ENCODE peak calls at places on chromosomes 16 and 17, in seven cellular contexts. One of them, this sample, is unnamed.

GRCh38 chr16:56788435-56788834 is 58.5 kb downstream of the NUP93 start:
- DNase-seq in WTC11: no peak
- DNase-seq in HEK293T: no peak
- DNase-seq in K562: no peak
- DNase-seq in H1: no peak
- DNase-seq in HCT116: no peak
- DNase-seq in HepG2: no peak
- DNase-seq in this sample: no peak

GRCh38 chr16:18832613-18833012 is 31.3 kb upstream of the ARL6IP1 start:
- DNase-seq in WTC11: no peak
- DNase-seq in HEK293T: no peak
- DNase-seq in K562: no peak
- DNase-seq in H1: no peak
- DNase-seq in HCT116: no peak
- DNase-seq in HepG2: no peak
- DNase-seq in this sample: no peak

GRCh38 chr17:75688209-75688771 is 21.2 kb downstream of the SAP30BP start:
- DNase-seq in WTC11: no peak
- DNase-seq in HEK293T: no peak
- DNase-seq in K562: no peak
- DNase-seq in H1: no peak
- DNase-seq in HCT116: no peak
- DNase-seq in HepG2: no peak
- DNase-seq in this sample: no peak

GRCh38 chr16:25107466-25107792 is 4.1 kb upstream of the LCMT1 start:
- DNase-seq in WTC11: no peak
- DNase-seq in HEK293T: no peak
- DNase-seq in K562: no peak
- DNase-seq in H1: no peak
- DNase-seq in HCT116: no peak
- DNase-seq in HepG2: no peak
- DNase-seq in this sample: no peak

GRCh38 chr17:36717088-36717487 is 115.7 kb downstream of the MRM1 start:
- DNase-seq in WTC11: no peak
- DNase-seq in HEK293T: no peak
- DNase-seq in K562: no peak
- DNase-seq in H1: no peak
- DNase-seq in HCT116: no peak
- DNase-seq in HepG2: no peak
- DNase-seq in this sample: no peak

GRCh38 chr16:49456763-49457162 is 83.2 kb downstream of the C16orf78 start:
- DNase-seq in WTC11: no peak
- DNase-seq in HEK293T: no peak
- DNase-seq in K562: no peak
- DNase-seq in H1: peak
- DNase-seq in HCT116: no peak
- DNase-seq in HepG2: no peak
- DNase-seq in this sample: no peak

GRCh38 chr17:728911-729310 is 3.5 kb upstream of the TLCD3A start:
- DNase-seq in WTC11: no peak
- DNase-seq in HEK293T: no peak
- DNase-seq in K562: no peak
- DNase-seq in H1: no peak
- DNase-seq in HCT116: no peak
- DNase-seq in HepG2: no peak
- DNase-seq in this sample: no peak

GRCh38 chr17:62923515-62924150 is 42.4 kb upstream of the TANC2 start:
- DNase-seq in WTC11: no peak
- DNase-seq in HEK293T: no peak
- DNase-seq in K562: no peak
- DNase-seq in H1: no peak
- DNase-seq in HCT116: no peak
- DNase-seq in HepG2: no peak
- DNase-seq in this sample: no peak

GRCh38 chr17:15511142-15511541 is 43.7 kb upstream of the CDRT4 start:
- DNase-seq in WTC11: no peak
- DNase-seq in HEK293T: no peak
- DNase-seq in K562: no peak
- DNase-seq in H1: no peak
- DNase-seq in HCT116: no peak
- DNase-seq in HepG2: no peak
- DNase-seq in this sample: no peak

GRCh38 chr16:85169333-85170065 is 57.2 kb upstream of the CIBAR2 start:
- DNase-seq in WTC11: peak
- DNase-seq in HEK293T: peak
- DNase-seq in K562: peak
- DNase-seq in H1: no peak
- DNase-seq in HCT116: no peak
- DNase-seq in HepG2: no peak
- DNase-seq in this sample: no peak

GRCh38 chr17:46191332-46192210 is 1.7 kb downstream of the KANSL1 start:
- DNase-seq in WTC11: no peak
- DNase-seq in HEK293T: peak
- DNase-seq in K562: peak
- DNase-seq in H1: no peak
- DNase-seq in HCT116: no peak
- DNase-seq in HepG2: peak
- DNase-seq in this sample: no peak

GRCh38 chr17:56110463-56111138 is 42.7 kb upstream of the ANKFN1 start:
- DNase-seq in WTC11: no peak
- DNase-seq in HEK293T: no peak
- DNase-seq in K562: no peak
- DNase-seq in H1: no peak
- DNase-seq in HCT116: no peak
- DNase-seq in HepG2: no peak
- DNase-seq in this sample: no peak

GRCh38 chr17:58268326-58268725 is 12.4 kb downstream of the MPO start:
- DNase-seq in WTC11: no peak
- DNase-seq in HEK293T: peak
- DNase-seq in K562: no peak
- DNase-seq in H1: peak
- DNase-seq in HCT116: no peak
- DNase-seq in HepG2: no peak
- DNase-seq in this sample: no peak

GRCh38 chr17:72710834-72711233 is 381.7 kb downstream of the SLC39A11 start:
- DNase-seq in WTC11: no peak
- DNase-seq in HEK293T: no peak
- DNase-seq in K562: no peak
- DNase-seq in H1: no peak
- DNase-seq in HCT116: no peak
- DNase-seq in HepG2: peak
- DNase-seq in this sample: no peak

GRCh38 chr16:12584488-12585233 is 219.0 kb downstream of the CPPED1 start:
- DNase-seq in WTC11: no peak
- DNase-seq in HEK293T: no peak
- DNase-seq in K562: no peak
- DNase-seq in H1: no peak
- DNase-seq in HCT116: no peak
- DNase-seq in HepG2: peak
- DNase-seq in this sample: no peak

GRCh38 chr17:13596241-13596941 is 5.3 kb downstream of the HS3ST3A1 start:
- DNase-seq in WTC11: no peak
- DNase-seq in HEK293T: no peak
- DNase-seq in K562: no peak
- DNase-seq in H1: no peak
- DNase-seq in HCT116: no peak
- DNase-seq in HepG2: no peak
- DNase-seq in this sample: no peak

GRCh38 chr16:85524630-85525463 is 88.3 kb upstream of the GSE1 start:
- DNase-seq in WTC11: no peak
- DNase-seq in HEK293T: peak
- DNase-seq in K562: no peak
- DNase-seq in H1: no peak
- DNase-seq in HCT116: no peak
- DNase-seq in HepG2: peak
- DNase-seq in this sample: no peak

GRCh38 chr17:61234102-61234750 is 165.4 kb upstream of the TBX2 start:
- DNase-seq in WTC11: no peak
- DNase-seq in HEK293T: no peak
- DNase-seq in K562: no peak
- DNase-seq in H1: no peak
- DNase-seq in HCT116: no peak
- DNase-seq in HepG2: no peak
- DNase-seq in this sample: no peak

GRCh38 chr17:34637548-34638525 is 58.5 kb downstream of the TMEM132E start:
- DNase-seq in WTC11: peak
- DNase-seq in HEK293T: peak
- DNase-seq in K562: peak
- DNase-seq in H1: peak
- DNase-seq in HCT116: peak
- DNase-seq in HepG2: peak
- DNase-seq in this sample: no peak

GRCh38 chr16:55275869-55276268 is 48.1 kb upstream of the IRX6 start:
- DNase-seq in WTC11: no peak
- DNase-seq in HEK293T: no peak
- DNase-seq in K562: no peak
- DNase-seq in H1: no peak
- DNase-seq in HCT116: no peak
- DNase-seq in HepG2: no peak
- DNase-seq in this sample: no peak

GRCh38 chr16:31483081-31483480 is at the start of gene SLC5A2:
- DNase-seq in WTC11: no peak
- DNase-seq in HEK293T: no peak
- DNase-seq in K562: no peak
- DNase-seq in H1: no peak
- DNase-seq in HCT116: no peak
- DNase-seq in HepG2: no peak
- DNase-seq in this sample: no peak

GRCh38 chr16:80931985-80932720 is 74.5 kb downstream of the CMC2 start:
- DNase-seq in WTC11: peak
- DNase-seq in HEK293T: no peak
- DNase-seq in K562: no peak
- DNase-seq in H1: peak
- DNase-seq in HCT116: no peak
- DNase-seq in HepG2: peak
- DNase-seq in this sample: no peak

GRCh38 chr17:36888236-36888957 is 48.9 kb upstream of the LHX1 start:
- DNase-seq in WTC11: no peak
- DNase-seq in HEK293T: no peak
- DNase-seq in K562: no peak
- DNase-seq in H1: no peak
- DNase-seq in HCT116: no peak
- DNase-seq in HepG2: no peak
- DNase-seq in this sample: no peak

GRCh38 chr16:19001788-19002187 is 18.1 kb downstream of the TMC7 start:
- DNase-seq in WTC11: no peak
- DNase-seq in HEK293T: no peak
- DNase-seq in K562: no peak
- DNase-seq in H1: no peak
- DNase-seq in HCT116: no peak
- DNase-seq in HepG2: no peak
- DNase-seq in this sample: no peak

GRCh38 chr17:29760279-29760721 is 137.6 kb upstream of the CORO6 start:
- DNase-seq in WTC11: no peak
- DNase-seq in HEK293T: no peak
- DNase-seq in K562: no peak
- DNase-seq in H1: no peak
- DNase-seq in HCT116: no peak
- DNase-seq in HepG2: no peak
- DNase-seq in this sample: peak

GRCh38 chr17:14427914-14428639 is 127.2 kb downstream of the HS3ST3B1 start:
- DNase-seq in WTC11: no peak
- DNase-seq in HEK293T: no peak
- DNase-seq in K562: no peak
- DNase-seq in H1: no peak
- DNase-seq in HCT116: no peak
- DNase-seq in HepG2: no peak
- DNase-seq in this sample: peak

GRCh38 chr16:57427824-57428223 is 19.4 kb downstream of the CIAPIN1 start:
- DNase-seq in WTC11: no peak
- DNase-seq in HEK293T: no peak
- DNase-seq in K562: no peak
- DNase-seq in H1: no peak
- DNase-seq in HCT116: no peak
- DNase-seq in HepG2: no peak
- DNase-seq in this sample: no peak

GRCh38 chr17:49339359-49339758 is 22.7 kb downstream of the ZNF652 start:
- DNase-seq in WTC11: no peak
- DNase-seq in HEK293T: no peak
- DNase-seq in K562: no peak
- DNase-seq in H1: no peak
- DNase-seq in HCT116: no peak
- DNase-seq in HepG2: no peak
- DNase-seq in this sample: no peak
- TF ChIP-seq SP1 in WTC11: no peak
- TF ChIP-seq SP1 in HEK293T: no peak
- TF ChIP-seq SP1 in K562: no peak
- TF ChIP-seq SP1 in H1: no peak
- TF ChIP-seq SP1 in HCT116: no peak
- TF ChIP-seq SP1 in HepG2: no peak
- TF ChIP-seq SP1 in this sample: no peak

GRCh38 chr16:1078579-1079021 is 6.1 kb downstream of the SSTR5 start:
- DNase-seq in WTC11: no peak
- DNase-seq in HEK293T: no peak
- DNase-seq in K562: no peak
- DNase-seq in H1: no peak
- DNase-seq in HCT116: no peak
- DNase-seq in HepG2: peak
- DNase-seq in this sample: no peak
- TF ChIP-seq SP1 in WTC11: no peak
- TF ChIP-seq SP1 in HEK293T: no peak
- TF ChIP-seq SP1 in K562: no peak
- TF ChIP-seq SP1 in H1: no peak
- TF ChIP-seq SP1 in HCT116: no peak
- TF ChIP-seq SP1 in HepG2: no peak
- TF ChIP-seq SP1 in this sample: no peak

GRCh38 chr16:68289621-68290329 is 21.0 kb downstream of the SLC7A6OS start:
- DNase-seq in WTC11: no peak
- DNase-seq in HEK293T: no peak
- DNase-seq in K562: peak
- DNase-seq in H1: no peak
- DNase-seq in HCT116: no peak
- DNase-seq in HepG2: no peak
- DNase-seq in this sample: peak
- TF ChIP-seq SP1 in WTC11: no peak
- TF ChIP-seq SP1 in HEK293T: no peak
- TF ChIP-seq SP1 in K562: no peak
- TF ChIP-seq SP1 in H1: no peak
- TF ChIP-seq SP1 in HCT116: no peak
- TF ChIP-seq SP1 in HepG2: no peak
- TF ChIP-seq SP1 in this sample: no peak

DNA sequence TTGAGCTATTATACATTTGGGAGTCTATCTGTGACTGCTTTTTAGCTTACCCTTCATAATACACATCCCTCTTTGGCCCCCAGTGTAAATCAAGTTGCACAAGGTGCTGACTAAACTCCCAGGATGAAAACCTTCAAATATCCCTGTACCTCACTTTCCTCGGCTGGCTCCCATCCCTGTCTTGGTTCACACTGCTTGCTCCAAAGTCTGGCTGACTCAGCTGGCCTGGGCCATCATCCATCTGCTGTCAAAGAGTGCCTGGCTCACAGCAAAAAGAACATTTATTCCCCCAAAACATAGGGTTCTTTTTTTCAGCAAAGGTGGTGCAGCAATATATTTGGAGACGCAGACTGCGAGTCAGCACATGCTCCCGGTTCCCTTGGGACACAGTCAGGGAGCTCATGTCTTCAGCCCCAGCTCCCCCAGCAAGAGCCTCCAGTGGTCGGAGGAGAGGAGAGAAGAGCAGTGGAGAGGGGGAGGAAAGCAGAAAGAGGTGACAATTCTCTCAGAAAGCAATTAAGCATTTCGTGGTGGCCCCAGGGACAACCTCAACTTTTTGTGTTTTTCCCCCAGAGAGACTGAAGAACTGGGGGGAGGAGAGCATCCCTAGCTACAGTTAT is 26.1 kb downstream of the GPR142 start:
- DNase-seq in WTC11: no peak
- DNase-seq in HEK293T: no peak
- DNase-seq in K562: no peak
- DNase-seq in H1: no peak
- DNase-seq in HCT116: no peak
- DNase-seq in HepG2: no peak
- DNase-seq in this sample: no peak
- TF ChIP-seq SP1 in WTC11: no peak
- TF ChIP-seq SP1 in HEK293T: no peak
- TF ChIP-seq SP1 in K562: no peak
- TF ChIP-seq SP1 in H1: no peak
- TF ChIP-seq SP1 in HCT116: no peak
- TF ChIP-seq SP1 in HepG2: no peak
- TF ChIP-seq SP1 in this sample: no peak

This sample was measured in GM12878.